ENCODE peak calls at places on chromosomes 4 and X, in ten cellular contexts. Z, H, A, E, I, N, K, M, O and Q are unnamed samples.

GRCh38 chr4:147157860-147158701 is 212.4 kb upstream of the TTC29 start:
- DNase-seq in H (no peak), K (peak; percentile 74), Z (peak; percentile 3), O (no peak), M (no peak), A (no peak), I (no peak), N (peak; percentile 39), E (no peak), Q (no peak)

GRCh38 chrX:49110417-49110816 is 13.1 kb downstream of the GPKOW start:
- DNase-seq in M (no peak), E (no peak), O (no peak), I (no peak), A (no peak), Z (no peak), K (no peak), H (no peak), N (no peak), Q (no peak)

GRCh38 chr4:10104211-10104990 is 12.2 kb downstream of the WDR1 start:
- DNase-seq in K (peak; percentile 58), O (no peak), N (no peak), I (no peak), A (no peak), M (peak; percentile 20), E (no peak), H (no peak), Z (no peak), Q (no peak)

GRCh38 chr4:96993528-96993927 is 1149.7 kb downstream of the STPG2 start:
- DNase-seq in A (no peak), O (no peak), N (no peak), E (no peak), M (no peak), Z (no peak), K (no peak), I (no peak), H (no peak), Q (no peak)

GRCh38 chrX:44020693-44021092 is 47.5 kb upstream of the NDP start:
- DNase-seq in N (no peak), E (no peak), Z (no peak), K (no peak), A (no peak), H (no peak), I (no peak), O (no peak), M (no peak), Q (no peak)

GRCh38 chr4:154517591-154517990 is 26.0 kb upstream of the DCHS2 start:
- DNase-seq in O (no peak), E (no peak), H (no peak), Z (no peak), N (no peak), I (no peak), M (no peak), A (no peak), K (no peak), Q (no peak)

GRCh38 chrX:141969706-141970105 is 66.0 kb downstream of the MAGEC1 start:
- DNase-seq in I (no peak), K (no peak), N (no peak), A (no peak), E (no peak), Z (no peak), H (no peak), M (no peak), O (no peak), Q (no peak)

GRCh38 chr4:5125326-5125725 is 74.0 kb downstream of the STK32B start:
- DNase-seq in E (no peak), A (no peak), O (no peak), Z (no peak), I (no peak), K (no peak), N (no peak), H (no peak), M (no peak), Q (no peak)

GRCh38 chrX:106168107-106168506 is at the start of gene PWWP3B:
- DNase-seq in I (no peak), E (peak; percentile 31), A (peak; percentile 73), Z (no peak), K (no peak), N (no peak), O (no peak), M (peak; percentile 26), H (no peak), Q (peak; percentile 44)

GRCh38 chr4:20319785-20320184 is 68.1 kb downstream of the SLIT2 start:
- DNase-seq in Z (no peak), N (no peak), I (no peak), O (no peak), A (no peak), E (no peak), M (no peak), H (no peak), K (no peak), Q (no peak)

GRCh38 chr4:41268024-41268423 is 11.3 kb downstream of the UCHL1 start:
- DNase-seq in N (no peak), H (no peak), A (no peak), M (peak; percentile 35), O (no peak), E (no peak), I (no peak), K (no peak), Z (no peak), Q (no peak)

GRCh38 chr4:181946902-181947301 is 296.3 kb upstream of the TENM3 start:
- DNase-seq in E (no peak), A (no peak), Z (no peak), O (no peak), H (no peak), N (no peak), K (no peak), M (no peak), I (no peak), Q (no peak)

GRCh38 chr4:48254381-48255072 is 15.1 kb downstream of the TEC start:
- DNase-seq in M (no peak), H (no peak), N (no peak), I (no peak), O (no peak), A (peak; percentile 69), E (no peak), K (no peak), Z (no peak), Q (peak; percentile 31)

GRCh38 chrX:65610040-65610439 is 57.4 kb upstream of the MSN start:
- DNase-seq in H (no peak), Z (no peak), I (no peak), K (no peak), O (no peak), N (no peak), A (no peak), E (no peak), M (no peak), Q (no peak)

GRCh38 chrX:39613997-39614679 is 483.6 kb downstream of the BCOR start:
- DNase-seq in H (no peak), N (no peak), M (no peak), Z (no peak), K (no peak), A (peak; percentile 25), E (no peak), O (no peak), I (no peak), Q (peak; percentile 50)

GRCh38 chrX:12686324-12686723 is 104.9 kb upstream of the PRPS2 start:
- DNase-seq in Z (no peak), M (no peak), A (no peak), I (no peak), E (no peak), K (no peak), H (no peak), N (no peak), O (no peak), Q (no peak)

DNA sequence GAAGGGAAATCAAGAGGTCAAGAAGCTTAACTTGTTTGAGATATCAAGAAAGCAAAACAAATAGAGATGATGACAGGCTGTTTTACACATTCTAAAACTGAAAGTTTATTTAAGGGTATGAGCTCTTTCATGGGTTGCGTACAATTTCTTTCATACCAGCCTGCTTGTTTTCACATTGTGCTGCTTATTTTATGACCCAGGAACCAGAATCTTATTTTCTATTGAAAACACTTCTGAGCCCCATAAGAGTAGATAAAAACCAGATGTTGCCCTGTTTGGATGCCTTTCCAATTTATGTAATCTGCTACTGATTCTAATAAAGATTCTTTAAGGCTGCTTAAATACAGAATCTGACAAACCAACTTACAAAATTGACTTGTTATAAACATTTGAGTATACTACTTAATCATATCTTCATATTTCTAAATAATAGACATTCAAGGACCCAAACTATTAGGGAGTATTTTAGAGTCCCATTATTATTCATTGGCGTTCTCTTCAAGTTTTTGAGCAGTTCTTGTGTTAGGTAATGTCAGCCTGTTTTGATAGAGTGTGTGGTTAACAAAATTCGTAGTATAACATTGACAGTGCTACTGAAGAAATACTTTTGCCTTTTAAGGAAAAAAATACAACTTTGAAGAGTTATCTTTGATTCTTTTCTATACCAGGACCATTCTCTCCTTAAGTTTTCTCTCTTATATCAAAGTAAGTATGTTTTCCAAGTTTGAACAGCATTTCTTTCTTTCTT is 74.4 kb downstream of the PDLIM5 start:
- DNase-seq in O (no peak), H (no peak), K (no peak), I (no peak), A (no peak), N (no peak), Z (no peak), M (no peak), E (no peak), Q (no peak)
- H3K4me1 ChIP-seq in O (no peaks in the 10 kb centered on the region), H (no peaks in the 10 kb centered on the region), K (peaks cover 3% of the 10 kb centered on the region), I (peaks cover 64% of the 10 kb centered on the region), A (peaks cover 44% of the 10 kb centered on the region), N (peaks cover 16% of the 10 kb centered on the region), Z (peaks cover 63% of the 10 kb centered on the region), M (no peaks in the 10 kb centered on the region), E (peaks cover 46% of the 10 kb centered on the region), Q (peaks cover 9% of the 10 kb centered on the region)

GRCh38 chr4:150931005-150931404 is 84.1 kb downstream of the LRBA start:
- DNase-seq in N (no peak), I (no peak), Z (no peak), M (no peak), A (no peak), E (no peak), K (no peak), O (no peak), H (no peak), Q (no peak)
- H3K4me1 ChIP-seq in N (no peaks in the 10 kb centered on the region), I (no peaks in the 10 kb centered on the region), Z (no peaks in the 10 kb centered on the region), M (no peaks in the 10 kb centered on the region), A (peaks cover 11% of the 10 kb centered on the region), E (no peaks in the 10 kb centered on the region), K (no peaks in the 10 kb centered on the region), O (no peaks in the 10 kb centered on the region), H (no peaks in the 10 kb centered on the region), Q (no peaks in the 10 kb centered on the region)

DNA sequence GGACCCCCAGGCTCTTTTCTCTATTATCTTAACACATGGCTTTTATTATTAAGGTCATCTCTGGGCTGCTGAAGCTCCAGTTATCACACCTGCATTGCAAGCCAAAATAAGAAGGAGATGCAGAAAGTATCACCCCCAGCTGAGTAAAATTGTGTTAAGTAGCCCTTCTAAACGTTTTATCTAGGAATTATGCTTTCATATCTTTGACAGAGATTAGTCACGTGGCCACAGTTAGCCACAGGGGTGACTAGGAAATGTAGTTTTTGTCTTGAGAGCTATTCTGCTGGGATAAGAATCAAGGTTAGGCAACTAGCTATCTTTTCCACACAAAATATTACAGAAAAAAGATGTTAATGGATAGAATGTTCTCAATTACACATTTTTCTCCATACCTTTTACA is 102.1 kb downstream of the ANXA3 start:
- DNase-seq in I (no peak), N (no peak), A (no peak), Z (no peak), H (no peak), M (no peak), E (no peak), K (no peak), O (no peak), Q (no peak)
- H3K4me1 ChIP-seq in I (peaks cover 69% of the 10 kb centered on the region), N (peaks cover 11% of the 10 kb centered on the region), A (no peaks in the 10 kb centered on the region), Z (peaks cover 24% of the 10 kb centered on the region), H (peaks cover 22% of the 10 kb centered on the region), M (no peaks in the 10 kb centered on the region), E (peaks cover 25% of the 10 kb centered on the region), K (no peaks in the 10 kb centered on the region), O (peaks cover 9% of the 10 kb centered on the region), Q (peaks cover 19% of the 10 kb centered on the region)

GRCh38 chr4:89279385-89279784 is 28.2 kb downstream of the GPRIN3 start:
- DNase-seq in E (no peak), K (no peak), H (no peak), O (no peak), Z (no peak), I (no peak), A (no peak), N (no peak), M (no peak), Q (no peak)
- H3K4me1 ChIP-seq in E (no peaks in the 10 kb centered on the region), K (peaks cover 13% of the 10 kb centered on the region), H (peaks cover 34% of the 10 kb centered on the region), O (peaks cover 38% of the 10 kb centered on the region), Z (peaks cover 61% of the 10 kb centered on the region), I (no peaks in the 10 kb centered on the region), A (peaks cover 40% of the 10 kb centered on the region), N (no peaks in the 10 kb centered on the region), M (peaks cover 14% of the 10 kb centered on the region), Q (peaks cover 6% of the 10 kb centered on the region)